ENCODE peak calls at places on chromosome 11, in ten cellular contexts. One of them, this sample, is unnamed.
A peak's percentile ranks its signal among the peaks of the same experiment; 100 is the strongest.

GRCh38 chr11:36376888-36377758 is 81.0 kb downstream of the PRR5L start:
- DNase-seq in uterus: peak; percentile 31
- DNase-seq in IMR-90: peak; percentile 28
- DNase-seq in OCI-LY7: no peak
- DNase-seq in psoas muscle: peak; percentile 65
- DNase-seq in tibial nerve: no peak
- DNase-seq in heart right ventricle: peak; percentile 60
- DNase-seq in cardiac muscle cell: peak; percentile 71
- DNase-seq in CD8-positive, alpha-beta T cell: peak; percentile 59
- DNase-seq in pancreas: peak; percentile 44
- DNase-seq in this sample: peak; percentile 56

GRCh38 chr11:48105096-48105990 is 111.3 kb upstream of the OR4B1 start:
- DNase-seq in OCI-LY7: peak; percentile 43
- DNase-seq in heart right ventricle: no peak
- DNase-seq in IMR-90: no peak
- DNase-seq in cardiac muscle cell: no peak
- DNase-seq in psoas muscle: no peak
- DNase-seq in CD8-positive, alpha-beta T cell: no peak
- DNase-seq in uterus: no peak
- DNase-seq in tibial nerve: no peak
- DNase-seq in pancreas: no peak
- DNase-seq in this sample: no peak

GRCh38 chr11:105942951-105943350 is 79.1 kb downstream of the MSANTD4 start:
- DNase-seq in IMR-90: peak; percentile 12
- DNase-seq in uterus: no peak
- DNase-seq in OCI-LY7: no peak
- DNase-seq in heart right ventricle: no peak
- DNase-seq in psoas muscle: no peak
- DNase-seq in pancreas: no peak
- DNase-seq in tibial nerve: no peak
- DNase-seq in CD8-positive, alpha-beta T cell: no peak
- DNase-seq in cardiac muscle cell: peak; percentile 13
- DNase-seq in this sample: no peak

GRCh38 chr11:32381149-32381548 is 54.2 kb downstream of the WT1 start:
- DNase-seq in CD8-positive, alpha-beta T cell: no peak
- DNase-seq in psoas muscle: no peak
- DNase-seq in tibial nerve: no peak
- DNase-seq in OCI-LY7: no peak
- DNase-seq in uterus: no peak
- DNase-seq in pancreas: no peak
- DNase-seq in cardiac muscle cell: no peak
- DNase-seq in IMR-90: no peak
- DNase-seq in heart right ventricle: no peak
- DNase-seq in this sample: no peak

GRCh38 chr11:128232588-128232987 is 354.8 kb downstream of the ETS1 start:
- DNase-seq in heart right ventricle: no peak
- DNase-seq in pancreas: no peak
- DNase-seq in CD8-positive, alpha-beta T cell: no peak
- DNase-seq in tibial nerve: no peak
- DNase-seq in psoas muscle: no peak
- DNase-seq in uterus: no peak
- DNase-seq in OCI-LY7: no peak
- DNase-seq in cardiac muscle cell: no peak
- DNase-seq in IMR-90: no peak
- DNase-seq in this sample: no peak

GRCh38 chr11:17537261-17537660 is 7.0 kb downstream of the USH1C start:
- DNase-seq in heart right ventricle: no peak
- DNase-seq in pancreas: no peak
- DNase-seq in tibial nerve: no peak
- DNase-seq in CD8-positive, alpha-beta T cell: no peak
- DNase-seq in psoas muscle: no peak
- DNase-seq in uterus: no peak
- DNase-seq in IMR-90: no peak
- DNase-seq in OCI-LY7: no peak
- DNase-seq in cardiac muscle cell: no peak
- DNase-seq in this sample: no peak

GRCh38 chr11:35781342-35782171 is 119.0 kb downstream of the TRIM44 start:
- DNase-seq in IMR-90: peak; percentile 89
- DNase-seq in cardiac muscle cell: peak; percentile 52
- DNase-seq in uterus: no peak
- DNase-seq in OCI-LY7: no peak
- DNase-seq in tibial nerve: no peak
- DNase-seq in CD8-positive, alpha-beta T cell: no peak
- DNase-seq in psoas muscle: no peak
- DNase-seq in pancreas: no peak
- DNase-seq in heart right ventricle: no peak
- DNase-seq in this sample: no peak

GRCh38 chr11:30749268-30749667 is 163.1 kb upstream of the MPPED2 start:
- DNase-seq in uterus: no peak
- DNase-seq in pancreas: no peak
- DNase-seq in tibial nerve: no peak
- DNase-seq in psoas muscle: no peak
- DNase-seq in IMR-90: no peak
- DNase-seq in CD8-positive, alpha-beta T cell: no peak
- DNase-seq in OCI-LY7: no peak
- DNase-seq in heart right ventricle: no peak
- DNase-seq in cardiac muscle cell: no peak
- DNase-seq in this sample: no peak

GRCh38 chr11:132650969-132651720 is 881.2 kb downstream of the OPCML start:
- DNase-seq in OCI-LY7: no peak
- DNase-seq in pancreas: no peak
- DNase-seq in cardiac muscle cell: no peak
- DNase-seq in tibial nerve: no peak
- DNase-seq in heart right ventricle: no peak
- DNase-seq in psoas muscle: no peak
- DNase-seq in CD8-positive, alpha-beta T cell: no peak
- DNase-seq in uterus: no peak
- DNase-seq in IMR-90: no peak
- DNase-seq in this sample: no peak

GRCh38 chr11:96137357-96137756 is 205.6 kb downstream of the MAML2 start:
- DNase-seq in CD8-positive, alpha-beta T cell: no peak
- DNase-seq in tibial nerve: no peak
- DNase-seq in pancreas: no peak
- DNase-seq in IMR-90: no peak
- DNase-seq in cardiac muscle cell: peak; percentile 43
- DNase-seq in psoas muscle: no peak
- DNase-seq in OCI-LY7: no peak
- DNase-seq in heart right ventricle: no peak
- DNase-seq in uterus: no peak
- DNase-seq in this sample: no peak

GRCh38 chr11:87076260-87076783 is 38.6 kb downstream of the TMEM135 start:
- DNase-seq in heart right ventricle: no peak
- DNase-seq in cardiac muscle cell: no peak
- DNase-seq in pancreas: no peak
- DNase-seq in psoas muscle: no peak
- DNase-seq in uterus: no peak
- DNase-seq in CD8-positive, alpha-beta T cell: no peak
- DNase-seq in IMR-90: no peak
- DNase-seq in tibial nerve: no peak
- DNase-seq in OCI-LY7: no peak
- DNase-seq in this sample: no peak

GRCh38 chr11:60919320-60919719 is 4.9 kb upstream of the TMEM132A start:
- DNase-seq in psoas muscle: no peak
- DNase-seq in tibial nerve: no peak
- DNase-seq in OCI-LY7: no peak
- DNase-seq in heart right ventricle: no peak
- DNase-seq in IMR-90: no peak
- DNase-seq in uterus: no peak
- DNase-seq in cardiac muscle cell: no peak
- DNase-seq in pancreas: no peak
- DNase-seq in CD8-positive, alpha-beta T cell: no peak
- DNase-seq in this sample: no peak

GRCh38 chr11:8720376-8720775 is 37.8 kb downstream of the RPL27A start:
- DNase-seq in heart right ventricle: no peak
- DNase-seq in OCI-LY7: no peak
- DNase-seq in psoas muscle: no peak
- DNase-seq in pancreas: no peak
- DNase-seq in CD8-positive, alpha-beta T cell: no peak
- DNase-seq in tibial nerve: no peak
- DNase-seq in IMR-90: peak; percentile 18
- DNase-seq in uterus: no peak
- DNase-seq in cardiac muscle cell: no peak
- DNase-seq in this sample: no peak

GRCh38 chr11:65558785-65559509 is 788 bp upstream of the LTBP3 start:
- DNase-seq in psoas muscle: peak; percentile 78
- DNase-seq in IMR-90: peak; percentile 33
- DNase-seq in pancreas: no peak
- DNase-seq in heart right ventricle: peak; percentile 77
- DNase-seq in tibial nerve: no peak
- DNase-seq in OCI-LY7: no peak
- DNase-seq in cardiac muscle cell: peak; percentile 67
- DNase-seq in uterus: peak; percentile 86
- DNase-seq in CD8-positive, alpha-beta T cell: peak; percentile 8
- DNase-seq in this sample: no peak

GRCh38 chr11:122677256-122677655 is 21.7 kb downstream of the UBASH3B start:
- DNase-seq in uterus: no peak
- DNase-seq in tibial nerve: no peak
- DNase-seq in psoas muscle: no peak
- DNase-seq in CD8-positive, alpha-beta T cell: no peak
- DNase-seq in heart right ventricle: no peak
- DNase-seq in IMR-90: no peak
- DNase-seq in cardiac muscle cell: no peak
- DNase-seq in pancreas: no peak
- DNase-seq in OCI-LY7: no peak
- DNase-seq in this sample: no peak

GRCh38 chr11:122678406-122678805 is 22.9 kb downstream of the UBASH3B start:
- DNase-seq in IMR-90: no peak
- DNase-seq in cardiac muscle cell: no peak
- DNase-seq in pancreas: no peak
- DNase-seq in tibial nerve: no peak
- DNase-seq in psoas muscle: no peak
- DNase-seq in uterus: no peak
- DNase-seq in heart right ventricle: no peak
- DNase-seq in OCI-LY7: no peak
- DNase-seq in CD8-positive, alpha-beta T cell: no peak
- DNase-seq in this sample: no peak

GRCh38 chr11:122679441-122679840 is 23.9 kb downstream of the UBASH3B start:
- DNase-seq in psoas muscle: no peak
- DNase-seq in pancreas: no peak
- DNase-seq in heart right ventricle: no peak
- DNase-seq in CD8-positive, alpha-beta T cell: no peak
- DNase-seq in OCI-LY7: no peak
- DNase-seq in cardiac muscle cell: no peak
- DNase-seq in uterus: no peak
- DNase-seq in tibial nerve: no peak
- DNase-seq in IMR-90: no peak
- DNase-seq in this sample: no peak

GRCh38 chr11:122673706-122674105 is 18.2 kb downstream of the UBASH3B start:
- DNase-seq in cardiac muscle cell: peak; percentile 46
- DNase-seq in psoas muscle: no peak
- DNase-seq in CD8-positive, alpha-beta T cell: no peak
- DNase-seq in heart right ventricle: no peak
- DNase-seq in pancreas: no peak
- DNase-seq in IMR-90: peak; percentile 71
- DNase-seq in tibial nerve: no peak
- DNase-seq in OCI-LY7: no peak
- DNase-seq in uterus: no peak
- DNase-seq in this sample: no peak

DNA sequence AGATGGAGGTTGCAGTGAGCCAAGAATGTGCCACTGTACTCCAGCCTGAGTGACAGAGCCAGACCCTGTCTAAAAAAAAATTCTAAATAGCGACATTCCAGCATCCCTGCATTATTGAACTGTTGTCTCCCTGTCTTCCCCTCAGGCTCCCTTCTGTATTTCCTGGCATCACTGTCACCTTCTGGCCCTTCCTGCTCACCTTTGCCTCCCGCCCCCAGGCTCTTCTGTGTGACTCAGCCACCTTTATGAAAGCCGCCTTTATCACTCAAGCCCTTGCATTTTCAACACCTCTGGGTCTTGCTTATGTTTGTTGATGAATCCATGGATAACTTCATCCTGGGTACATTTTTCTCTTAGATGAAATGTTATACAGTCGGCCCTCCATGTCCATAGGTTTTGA is 21.1 kb downstream of the UBASH3B start:
- DNase-seq in tibial nerve: no peak
- DNase-seq in psoas muscle: no peak
- DNase-seq in uterus: no peak
- DNase-seq in pancreas: no peak
- DNase-seq in CD8-positive, alpha-beta T cell: no peak
- DNase-seq in IMR-90: no peak
- DNase-seq in OCI-LY7: no peak
- DNase-seq in cardiac muscle cell: no peak
- DNase-seq in heart right ventricle: no peak
- DNase-seq in this sample: no peak
- H3K4me1 ChIP-seq in tibial nerve: no peaks in the 10 kb centered on the region
- H3K4me1 ChIP-seq in psoas muscle: no peaks in the 10 kb centered on the region
- H3K4me1 ChIP-seq in uterus: no peaks in the 10 kb centered on the region
- H3K4me1 ChIP-seq in pancreas: no peaks in the 10 kb centered on the region
- H3K4me1 ChIP-seq in CD8-positive, alpha-beta T cell: peaks cover 51% of the 10 kb centered on the region
- H3K4me1 ChIP-seq in IMR-90: peaks cover 23% of the 10 kb centered on the region
- H3K4me1 ChIP-seq in OCI-LY7: peaks cover 69% of the 10 kb centered on the region
- H3K4me1 ChIP-seq in cardiac muscle cell: no peaks in the 10 kb centered on the region
- H3K4me1 ChIP-seq in heart right ventricle: peaks cover 20% of the 10 kb centered on the region
- H3K4me1 ChIP-seq in this sample: peaks cover 34% of the 10 kb centered on the region

GRCh38 chr11:66595245-66595904 is 2.4 kb downstream of the CCS start:
- DNase-seq in uterus: no peak
- DNase-seq in OCI-LY7: no peak
- DNase-seq in heart right ventricle: peak; percentile 40
- DNase-seq in CD8-positive, alpha-beta T cell: peak; percentile 24
- DNase-seq in tibial nerve: no peak
- DNase-seq in pancreas: peak; percentile 36
- DNase-seq in cardiac muscle cell: peak; percentile 96
- DNase-seq in IMR-90: peak; percentile 76
- DNase-seq in psoas muscle: peak; percentile 18
- DNase-seq in this sample: no peak
- H3K27ac ChIP-seq in uterus: no peak overlapping the region
- H3K27ac ChIP-seq in OCI-LY7: peak overlapping the region; percentile 18
- H3K27ac ChIP-seq in heart right ventricle: no peak overlapping the region
- H3K27ac ChIP-seq in CD8-positive, alpha-beta T cell: peak overlapping the region; percentile 16
- H3K27ac ChIP-seq in tibial nerve: peak overlapping the region; percentile 43
- H3K27ac ChIP-seq in pancreas: peak overlapping the region; percentile 28
- H3K27ac ChIP-seq in cardiac muscle cell: peak overlapping the region; percentile 64
- H3K27ac ChIP-seq in IMR-90: peak overlapping the region; percentile 61
- H3K27ac ChIP-seq in psoas muscle: no peak overlapping the region
- H3K27ac ChIP-seq in this sample: no peak overlapping the region

DNA sequence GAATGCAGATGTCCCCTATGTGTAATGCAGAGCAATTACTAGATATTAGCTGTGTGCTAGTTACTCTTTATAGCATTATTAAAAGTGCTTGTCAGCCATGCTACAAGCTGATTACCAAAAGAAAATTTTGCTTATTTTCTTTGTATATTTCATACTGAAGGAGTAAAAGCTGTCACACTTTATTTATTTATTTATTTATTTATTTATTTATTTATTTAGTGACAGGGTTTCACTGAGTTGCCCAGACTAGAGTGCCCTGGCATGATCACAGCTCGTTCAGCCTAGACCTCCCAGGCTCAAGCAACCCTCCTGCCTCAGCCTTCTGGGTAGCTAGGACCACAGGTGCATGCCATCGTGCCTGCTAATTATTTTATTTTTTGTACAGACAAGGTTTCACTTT is 4.3 kb upstream of the MTNR1B start:
- DNase-seq in IMR-90: no peak
- DNase-seq in uterus: no peak
- DNase-seq in pancreas: no peak
- DNase-seq in psoas muscle: no peak
- DNase-seq in cardiac muscle cell: no peak
- DNase-seq in tibial nerve: no peak
- DNase-seq in CD8-positive, alpha-beta T cell: no peak
- DNase-seq in heart right ventricle: no peak
- DNase-seq in OCI-LY7: no peak
- DNase-seq in this sample: no peak
- H3K36me3 ChIP-seq in IMR-90: no peaks in the 10 kb centered on the region
- H3K36me3 ChIP-seq in uterus: no peaks in the 10 kb centered on the region
- H3K36me3 ChIP-seq in pancreas: no peaks in the 10 kb centered on the region
- H3K36me3 ChIP-seq in psoas muscle: no peaks in the 10 kb centered on the region
- H3K36me3 ChIP-seq in cardiac muscle cell: no peaks in the 10 kb centered on the region
- H3K36me3 ChIP-seq in tibial nerve: no peaks in the 10 kb centered on the region
- H3K36me3 ChIP-seq in CD8-positive, alpha-beta T cell: no peaks in the 10 kb centered on the region
- H3K36me3 ChIP-seq in heart right ventricle: no peaks in the 10 kb centered on the region
- H3K36me3 ChIP-seq in OCI-LY7: no peaks in the 10 kb centered on the region
- H3K36me3 ChIP-seq in this sample: no peaks in the 10 kb centered on the region

GRCh38 chr11:93192163-93192562 is 5.6 kb downstream of the SLC36A4 start:
- DNase-seq in CD8-positive, alpha-beta T cell: no peak
- DNase-seq in tibial nerve: no peak
- DNase-seq in uterus: no peak
- DNase-seq in IMR-90: no peak
- DNase-seq in cardiac muscle cell: peak; percentile 17
- DNase-seq in pancreas: no peak
- DNase-seq in OCI-LY7: no peak
- DNase-seq in heart right ventricle: no peak
- DNase-seq in psoas muscle: no peak
- DNase-seq in this sample: no peak
- H3K4me1 ChIP-seq in CD8-positive, alpha-beta T cell: peaks cover 6% of the 10 kb centered on the region
- H3K4me1 ChIP-seq in tibial nerve: peaks cover 4% of the 10 kb centered on the region
- H3K4me1 ChIP-seq in uterus: no peaks in the 10 kb centered on the region
- H3K4me1 ChIP-seq in IMR-90: no peaks in the 10 kb centered on the region
- H3K4me1 ChIP-seq in cardiac muscle cell: peaks cover 3% of the 10 kb centered on the region
- H3K4me1 ChIP-seq in pancreas: no peaks in the 10 kb centered on the region
- H3K4me1 ChIP-seq in OCI-LY7: no peaks in the 10 kb centered on the region
- H3K4me1 ChIP-seq in heart right ventricle: peaks cover 3% of the 10 kb centered on the region
- H3K4me1 ChIP-seq in psoas muscle: peaks cover 6% of the 10 kb centered on the region
- H3K4me1 ChIP-seq in this sample: peaks cover 3% of the 10 kb centered on the region

This sample was measured in effector memory CD4-positive, alpha-beta T cell.